ENCODE peak calls at places on chromosome 9, in eight cellular contexts. Y is right cardiac atrium; O is neural progenitor cell; H is naive thymus-derived CD4-positive, alpha-beta T cell; M is trophoblast cell; J is tibial artery; N is H9; B is CD8-positive, alpha-beta T cell. T is an unnamed sample.

GRCh38 chr9:22240619-22241018 is 206.0 kb upstream of the DMRTA1 start:
- DNase-seq in B (no peak), O (no peak), J (no peak), N (no peak), Y (no peak), H (no peak), M (peak; percentile 5), T (no peak)

GRCh38 chr9:91847576-91847975 is 102.5 kb downstream of the ROR2 start:
- DNase-seq in Y (no peak), N (no peak), J (no peak), B (no peak), O (no peak), H (no peak), M (no peak), T (no peak)

GRCh38 chr9:108468364-108468763 is 387.4 kb downstream of the ACTL7B start:
- DNase-seq in B (no peak), O (peak; percentile 48), M (peak; percentile 84), Y (peak; percentile 41), N (peak; percentile 51), J (no peak), H (no peak), T (no peak)

GRCh38 chr9:89982016-89982415 is 377.2 kb downstream of the GADD45G start:
- DNase-seq in J (no peak), H (no peak), Y (no peak), O (no peak), B (no peak), M (no peak), N (no peak), T (no peak)

GRCh38 chr9:131475956-131476776 is 26.6 kb upstream of the POMT1 start:
- DNase-seq in Y (no peak), H (no peak), J (peak; percentile 60), N (no peak), O (peak; percentile 25), B (no peak), M (no peak), T (no peak)

GRCh38 chr9:129703121-129703520 is 37.7 kb downstream of the PRRX2 start:
- DNase-seq in J (no peak), M (no peak), H (no peak), Y (no peak), N (no peak), O (no peak), B (no peak), T (no peak)

GRCh38 chr9:123860603-123861002 is 69.3 kb downstream of the DENND1A start:
- DNase-seq in J (no peak), O (peak; percentile 55), Y (no peak), M (no peak), B (no peak), N (no peak), H (no peak), T (no peak)

GRCh38 chr9:120935383-120935857 is 8.8 kb upstream of the TRAF1 start:
- DNase-seq in N (no peak), B (no peak), Y (peak; percentile 99), M (peak; percentile 55), J (peak; percentile 100), H (no peak), O (no peak), T (peak; percentile 97)

GRCh38 chr9:1972672-1973071 is 42.5 kb upstream of the SMARCA2 start:
- DNase-seq in H (no peak), Y (no peak), N (no peak), B (no peak), O (no peak), M (no peak), J (no peak), T (no peak)

GRCh38 chr9:7223981-7224380 is 466.2 kb downstream of the KDM4C start:
- DNase-seq in M (no peak), J (no peak), O (peak; percentile 28), H (no peak), B (no peak), Y (no peak), N (peak; percentile 39), T (no peak)

GRCh38 chr9:136648746-136649145 is 14.0 kb upstream of the EGFL7 start:
- DNase-seq in O (no peak), N (no peak), J (peak; percentile 75), B (no peak), M (peak; percentile 16), H (no peak), Y (peak; percentile 89), T (peak; percentile 83)

GRCh38 chr9:89317282-89317681 is 1.0 kb upstream of the SECISBP2 start:
- DNase-seq in J (no peak), N (no peak), Y (no peak), O (no peak), H (no peak), B (no peak), M (no peak), T (no peak)

GRCh38 chr9:19199012-19199411 is 31.5 kb upstream of the DENND4C start:
- DNase-seq in O (no peak), H (no peak), B (no peak), Y (no peak), M (no peak), N (no peak), J (no peak), T (no peak)

GRCh38 chr9:12816656-12817101 is 41.9 kb downstream of the LURAP1L start:
- DNase-seq in H (no peak), N (no peak), J (no peak), Y (no peak), M (no peak), B (no peak), O (no peak), T (no peak)

GRCh38 chr9:80041821-80042220 is 470.1 kb downstream of the TLE4 start:
- DNase-seq in J (no peak), Y (no peak), M (peak; percentile 90), B (no peak), H (no peak), N (no peak), O (no peak), T (no peak)

GRCh38 chr9:97972753-97973152 is 10.4 kb upstream of the ANP32B start:
- DNase-seq in B (no peak), J (no peak), N (no peak), O (no peak), H (no peak), M (no peak), Y (no peak), T (no peak)

GRCh38 chr9:97966493-97966892 is 16.6 kb upstream of the ANP32B start:
- DNase-seq in J (no peak), O (no peak), Y (no peak), B (no peak), H (no peak), N (peak; percentile 41), M (no peak), T (no peak)

GRCh38 chr9:97964901-97965300 is 18.2 kb upstream of the ANP32B start:
- DNase-seq in Y (no peak), B (no peak), N (no peak), O (no peak), H (no peak), M (no peak), J (no peak), T (no peak)

GRCh38 chr9:97969014-97969413 is 14.1 kb upstream of the ANP32B start:
- DNase-seq in O (no peak), N (no peak), Y (no peak), M (no peak), H (no peak), J (no peak), B (no peak), T (no peak)

DNA sequence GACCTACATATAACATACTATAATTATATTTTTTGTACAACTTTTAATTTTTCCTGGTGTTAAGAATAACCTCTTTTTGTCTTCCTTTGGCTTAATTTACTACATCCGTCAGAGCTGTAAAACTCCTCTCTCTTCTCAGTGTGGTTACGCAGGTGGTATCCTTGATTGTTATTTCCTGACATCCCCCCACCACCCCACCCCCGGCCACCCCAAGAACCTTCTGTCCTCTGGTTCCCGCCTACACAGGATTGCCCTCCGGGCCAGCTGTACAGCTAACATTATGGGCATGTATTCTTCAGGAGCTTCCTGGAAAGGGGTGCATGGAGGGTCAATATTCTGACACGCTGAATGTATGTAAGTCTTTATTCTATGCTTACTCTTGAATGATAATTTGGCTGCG is 13.0 kb upstream of the ANP32B start:
- DNase-seq in N (no peak), M (no peak), J (no peak), Y (no peak), H (no peak), O (no peak), B (no peak), T (no peak)
- H3K27me3 ChIP-seq in N (no peaks in the 10 kb centered on the region), M (no peaks in the 10 kb centered on the region), J (no peaks in the 10 kb centered on the region), Y (peaks cover 3% of the 10 kb centered on the region), H (no peaks in the 10 kb centered on the region), O (peaks cover 100% of the 10 kb centered on the region), B (no peaks in the 10 kb centered on the region), T (peaks cover 16% of the 10 kb centered on the region)

DNA sequence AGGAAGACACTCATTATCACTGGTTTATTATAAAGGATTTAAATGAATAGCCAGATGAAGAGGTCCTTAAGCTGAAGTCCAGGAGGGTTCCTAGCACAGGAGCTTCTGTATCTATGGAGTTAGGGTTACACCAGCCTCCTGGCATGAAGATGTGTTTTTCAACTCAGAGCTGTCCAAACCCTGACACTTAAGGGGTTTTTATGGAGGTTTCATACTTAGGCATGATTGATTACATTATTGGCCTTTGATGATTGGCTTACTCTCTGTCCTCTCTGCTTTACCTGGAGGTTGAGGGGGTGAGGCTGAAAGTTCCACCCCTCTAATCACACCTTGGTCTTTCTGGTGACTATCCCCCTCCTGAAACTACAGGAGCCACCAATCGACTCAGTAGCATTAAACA is 84.9 kb upstream of the ZNF169 start:
- DNase-seq in N (no peak), O (no peak), J (no peak), Y (no peak), H (no peak), B (no peak), M (no peak), T (no peak)
- H3K4me1 ChIP-seq in N (no peaks in the 10 kb centered on the region), O (peaks cover 4% of the 10 kb centered on the region), J (peaks cover 4% of the 10 kb centered on the region), Y (peaks cover 12% of the 10 kb centered on the region), H (peaks cover 47% of the 10 kb centered on the region), B (peaks cover 50% of the 10 kb centered on the region), M (no peaks in the 10 kb centered on the region), T (peaks cover 100% of the 10 kb centered on the region)

DNA sequence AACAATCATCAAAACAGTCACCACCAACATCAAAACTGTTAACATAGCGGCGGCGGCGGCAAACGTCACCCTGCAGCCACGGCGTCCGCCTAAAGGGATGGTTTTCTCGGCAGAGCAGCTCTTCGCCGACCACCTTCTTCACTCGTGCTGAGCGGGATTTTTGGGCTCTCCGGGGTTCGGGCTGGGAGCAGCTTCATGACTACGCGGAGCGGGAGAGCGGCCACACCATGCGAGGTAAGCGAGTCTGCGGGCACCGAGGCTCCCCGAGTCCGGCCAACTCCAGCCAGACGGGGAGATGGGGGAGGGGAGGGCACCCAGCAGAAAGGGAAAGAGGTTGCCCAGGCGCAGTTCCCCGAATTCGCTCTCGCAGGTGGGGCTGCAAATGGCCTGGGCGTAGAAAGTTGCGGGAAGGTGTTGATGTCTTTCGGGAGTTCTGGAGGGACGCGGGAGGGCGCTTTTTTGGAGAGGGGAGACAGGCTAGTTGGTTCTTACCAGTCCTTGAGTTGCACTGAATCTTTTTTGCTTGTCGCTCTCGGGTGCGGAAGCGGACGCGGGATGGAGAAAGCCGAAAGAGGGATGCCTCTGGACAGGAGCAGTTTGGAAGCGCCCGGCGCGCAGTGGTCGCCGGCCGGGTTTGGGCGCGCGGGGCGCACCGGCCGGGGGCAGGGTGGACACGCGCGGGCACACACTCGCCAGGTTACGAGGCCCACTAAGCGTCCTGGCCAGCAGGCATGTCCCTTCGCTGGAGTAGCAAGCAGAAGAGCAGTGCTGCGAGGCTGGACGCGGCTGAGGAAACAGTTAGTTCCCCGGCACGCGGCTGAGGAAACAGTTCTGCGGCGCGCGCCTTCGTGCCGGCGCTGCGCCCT is 848 bp downstream of the RORB start:
- DNase-seq in Y (peak; percentile 60), J (peak; percentile 68), B (no peak), M (no peak), H (no peak), O (peak; percentile 65), N (peak; percentile 62), T (peak; percentile 31)
- H3K27me3 ChIP-seq in Y (no peaks in the 10 kb centered on the region), J (no peaks in the 10 kb centered on the region), B (peaks cover 18% of the 10 kb centered on the region), M (peaks cover 40% of the 10 kb centered on the region), H (no peaks in the 10 kb centered on the region), O (peaks cover 73% of the 10 kb centered on the region), N (peaks cover 18% of the 10 kb centered on the region), T (peaks cover 57% of the 10 kb centered on the region)

GRCh38 chr9:121942313-121942712 is 150.8 kb downstream of the TTLL11 start:
- DNase-seq in O (no peak), Y (no peak), J (no peak), B (no peak), H (no peak), M (no peak), N (no peak), T (no peak)
- H3K4me1 ChIP-seq in O (peaks cover 5% of the 10 kb centered on the region), Y (no peaks in the 10 kb centered on the region), J (no peaks in the 10 kb centered on the region), B (no peaks in the 10 kb centered on the region), H (no peaks in the 10 kb centered on the region), M (no peaks in the 10 kb centered on the region), N (peaks cover 2% of the 10 kb centered on the region), T (no peaks in the 10 kb centered on the region)